ENCODE peak calls at places on chromosomes 3 and 15, in seven cellular contexts. F is H1, W is breast epithelium, Y is stomach, D is suprapubic skin, T is transverse colon, G is HepG2. C is an unnamed sample.

GRCh38 chr15:52361975-52362494 is 66.4 kb upstream of the MYO5C start:
- DNase-seq in T (no peak), F (no peak), D (no peak), W (no peak), Y (no peak), G (no peak), C (no peak)

GRCh38 chr3:151282921-151283320 is 4.6 kb upstream of the P2RY14 start:
- DNase-seq in W (no peak), F (no peak), D (no peak), Y (no peak), T (no peak), G (peak; percentile 60), C (no peak)

GRCh38 chr15:59349715-59350420 is 22.8 kb downstream of the MYO1E start:
- DNase-seq in G (peak; percentile 28), W (peak; percentile 57), T (peak; percentile 46), Y (no peak), D (no peak), F (no peak), C (no peak)

GRCh38 chr3:63559884-63560283 is 92.6 kb upstream of the SNTN start:
- DNase-seq in W (no peak), F (no peak), T (no peak), D (no peak), G (no peak), Y (no peak), C (no peak)

GRCh38 chr3:19934098-19934566 is at the start of gene EFHB:
- DNase-seq in T (peak; percentile 63), W (no peak), G (peak; percentile 39), F (peak; percentile 27), D (no peak), Y (no peak), C (no peak)

GRCh38 chr3:39752751-39753150 is 56.7 kb upstream of the MYRIP start:
- DNase-seq in D (no peak), G (no peak), W (no peak), Y (no peak), T (no peak), F (no peak), C (no peak)

GRCh38 chr3:138911621-138912020 is 35.3 kb downstream of the FOXL2 start:
- DNase-seq in D (no peak), W (no peak), G (no peak), F (no peak), Y (no peak), T (no peak), C (no peak)

GRCh38 chr3:15714448-15714847 is 83.3 kb downstream of the ANKRD28 start:
- DNase-seq in D (no peak), F (no peak), W (no peak), Y (no peak), T (no peak), G (no peak), C (no peak)

GRCh38 chr15:92164327-92165000 is 229.2 kb upstream of the ST8SIA2 start:
- DNase-seq in G (peak; percentile 88), Y (no peak), W (no peak), T (no peak), F (no peak), D (no peak), C (no peak)

GRCh38 chr3:99878005-99878404 is 60.3 kb downstream of the CMSS1 start:
- DNase-seq in W (no peak), G (peak; percentile 67), D (no peak), Y (no peak), F (no peak), T (no peak), C (no peak)

GRCh38 chr3:9933561-9934234 is at the start of gene CRELD1:
- DNase-seq in G (peak; percentile 90), Y (peak; percentile 98), F (no peak), T (peak; percentile 98), D (peak; percentile 97), W (peak; percentile 96), C (peak; percentile 98)

GRCh38 chr15:101010781-101011180 is 91.6 kb downstream of the LRRK1 start:
- DNase-seq in Y (no peak), F (no peak), W (no peak), D (peak; percentile 36), G (no peak), T (peak; percentile 6), C (no peak)

GRCh38 chr15:101006931-101007687 is 88.0 kb downstream of the LRRK1 start:
- DNase-seq in G (peak; percentile 68), D (peak; percentile 88), F (peak; percentile 69), W (peak; percentile 66), Y (peak; percentile 79), T (peak; percentile 86), C (peak; percentile 88)

GRCh38 chr15:101009176-101009575 is 90.0 kb downstream of the LRRK1 start:
- DNase-seq in F (no peak), W (no peak), D (peak; percentile 25), T (peak; percentile 7), Y (no peak), G (no peak), C (no peak)

GRCh38 chr15:101011582-101011981 is 92.4 kb downstream of the LRRK1 start:
- DNase-seq in D (peak; percentile 17), Y (no peak), F (no peak), T (no peak), W (no peak), G (no peak), C (no peak)

GRCh38 chr15:101008158-101009139 is 89.3 kb downstream of the LRRK1 start:
- DNase-seq in F (peak; percentile 61), W (peak; percentile 75), T (peak; percentile 91), G (peak; percentile 64), Y (peak; percentile 91), D (peak; percentile 86), C (peak; percentile 97)
- H3K4me3 ChIP-seq in F (peak overlapping the region; percentile 46), W (peak overlapping the region; percentile 55), T (peak overlapping the region; percentile 7), G (peak overlapping the region; percentile 77), Y (peak overlapping the region; percentile 45), D (peak overlapping the region; percentile 55), C (peak overlapping the region; percentile 36)

GRCh38 chr15:39624806-39625205 is 43.9 kb downstream of the THBS1 start:
- DNase-seq in F (no peak), Y (peak; percentile 39), W (peak; percentile 69), G (peak; percentile 50), T (peak; percentile 74), D (no peak), C (peak; percentile 78)
- TF ChIP-seq POLR2AphosphoS5 in F (no peak), Y (peak; percentile 52), W (peak; percentile 19), G (no peak), T (no peak), D (no peak), C (peak; percentile 55)

DNA sequence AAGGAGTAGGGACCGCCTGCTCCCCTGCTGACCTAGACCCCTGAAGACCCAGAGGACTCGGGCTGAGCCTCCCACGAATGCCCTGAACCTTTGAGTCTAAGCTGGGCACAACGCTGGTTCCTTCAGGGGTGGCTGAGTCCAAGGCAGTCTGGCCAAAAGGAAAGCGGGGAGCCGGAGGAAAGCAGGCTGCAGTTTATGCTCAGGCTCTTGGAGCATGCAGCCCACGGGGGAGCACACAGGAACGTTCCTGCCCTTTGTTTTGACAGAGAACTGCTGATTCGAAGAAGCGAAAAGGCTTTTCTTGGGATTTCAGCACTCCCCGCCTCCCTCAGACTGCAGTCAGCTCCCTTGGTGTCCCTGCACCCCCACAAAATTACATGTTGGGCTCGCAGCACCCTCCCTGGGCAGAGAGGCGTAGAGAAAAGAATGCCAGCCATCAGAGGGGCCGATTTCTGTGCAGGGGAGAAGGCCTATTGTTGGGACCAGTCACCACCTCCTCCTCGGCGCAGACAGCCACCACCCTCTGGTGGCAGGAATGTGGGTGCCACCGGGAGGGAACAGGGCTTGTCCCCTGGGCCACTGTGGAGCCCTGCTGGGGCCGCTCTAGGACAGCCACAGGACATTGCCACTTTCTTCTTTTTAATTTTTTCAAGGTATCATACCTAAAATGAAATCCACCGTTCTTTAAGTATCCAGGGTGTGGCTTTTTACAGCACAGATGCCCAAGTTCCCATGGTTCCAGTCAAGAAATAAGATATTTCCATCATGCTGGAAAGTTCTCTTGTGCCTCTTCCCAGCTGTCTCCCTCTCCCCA is 72.2 kb downstream of the SMAD6 start:
- DNase-seq in G (peak; percentile 78), T (peak; percentile 91), F (peak; percentile 68), D (peak; percentile 92), Y (peak; percentile 92), W (peak; percentile 90), C (peak; percentile 88)
- TF ChIP-seq POLR2A in G (no peak), T (no peak), F (no peak), D (no peak), Y (no peak), W (no peak), C (no peak)

DNA sequence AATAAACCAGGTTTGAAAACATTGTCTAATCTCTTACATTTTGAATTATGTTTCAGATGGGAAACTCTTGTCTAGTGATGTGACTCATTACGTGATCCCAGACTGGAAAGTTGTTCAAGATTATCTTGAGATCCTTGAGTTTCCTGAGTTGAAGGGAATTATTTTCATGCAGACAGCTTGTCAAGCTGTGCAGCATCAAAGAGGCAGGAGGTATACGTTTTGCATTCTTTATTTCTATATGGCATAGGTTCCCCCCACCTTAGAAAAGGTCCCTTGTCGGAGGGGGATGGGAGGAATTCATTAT is 1.5 kb downstream of the DIS3L start:
- DNase-seq in T (no peak), G (no peak), F (no peak), Y (no peak), D (no peak), W (no peak), C (no peak)
- H3K4me3 ChIP-seq in T (no peak overlapping the region), G (peak overlapping the region; percentile 82), F (no peak overlapping the region), Y (peak overlapping the region; percentile 74), D (peak overlapping the region; percentile 56), W (peak overlapping the region; percentile 76), C (no peak overlapping the region)

GRCh38 chr15:98548172-98548971 is 100.0 kb upstream of the IGF1R start:
- DNase-seq in Y (peak; percentile 44), T (peak; percentile 56), F (peak; percentile 23), G (no peak), D (peak; percentile 87), W (peak; percentile 33), C (peak; percentile 93)
- TF ChIP-seq POLR2AphosphoS5 in Y (no peak), T (peak; percentile 74), F (no peak), G (no peak), D (no peak), W (peak; percentile 13), C (peak; percentile 91)

GRCh38 chr15:61281328-61281727 is 52.2 kb upstream of the RORA start:
- DNase-seq in T (no peak), W (no peak), F (no peak), D (no peak), Y (no peak), G (no peak), C (no peak)
- TF ChIP-seq POLR2A in T (no peak), W (no peak), F (no peak), D (no peak), Y (no peak), G (no peak), C (no peak)